ENCODE peak calls at places on chromosomes 1 and 21, in nine cellular contexts. I, L, X, J, Y, E, G, K and U are unnamed samples.

GRCh38 chr21:45031231-45032191 is 42.9 kb upstream of the ADARB1 start:
- DNase-seq in I (peak), L (no peak), X (no peak), J (no peak), Y (no peak), E (no peak), G (no peak), K (no peak), U (no peak)

GRCh38 chr1:32448773-32449456 is 16.0 kb upstream of the ZBTB8B start:
- DNase-seq in I (no peak), L (no peak), X (no peak), J (no peak), Y (peak), E (no peak), G (peak), K (peak), U (no peak)

GRCh38 chr1:35533596-35533995 is 23.6 kb downstream of the KIAA0319L start:
- DNase-seq in I (no peak), L (no peak), X (no peak), J (no peak), Y (no peak), E (no peak), G (no peak), K (no peak), U (no peak)

GRCh38 chr1:47444578-47445465 is 7.0 kb downstream of the FOXD2 start:
- DNase-seq in I (peak), L (no peak), X (peak), J (no peak), Y (peak), E (no peak), G (peak), K (no peak), U (no peak)

GRCh38 chr1:183002797-183003594 is 20.2 kb upstream of the LAMC1 start:
- DNase-seq in I (no peak), L (no peak), X (no peak), J (no peak), Y (no peak), E (no peak), G (no peak), K (no peak), U (no peak)

GRCh38 chr1:245285168-245285567 is 130.4 kb downstream of the KIF26B start:
- DNase-seq in I (no peak), L (no peak), X (no peak), J (no peak), Y (no peak), E (no peak), G (no peak), K (no peak), U (no peak)

GRCh38 chr21:32702702-32703101 is 25.1 kb downstream of the SYNJ1 start:
- DNase-seq in I (no peak), L (no peak), X (no peak), J (peak), Y (no peak), E (no peak), G (no peak), K (no peak), U (no peak)

GRCh38 chr1:168507271-168507670 is 36.5 kb downstream of the XCL2 start:
- DNase-seq in I (no peak), L (no peak), X (peak), J (no peak), Y (no peak), E (no peak), G (no peak), K (no peak), U (no peak)

GRCh38 chr21:17348357-17348756 is 164.5 kb upstream of the CXADR start:
- DNase-seq in I (no peak), L (no peak), X (no peak), J (no peak), Y (no peak), E (no peak), G (no peak), K (no peak), U (no peak)

GRCh38 chr21:15301014-15301413 is 236.2 kb upstream of the NRIP1 start:
- DNase-seq in I (no peak), L (no peak), X (no peak), J (no peak), Y (no peak), E (no peak), G (no peak), K (no peak), U (no peak)

GRCh38 chr1:197063212-197063611 is 3.8 kb downstream of the F13B start:
- DNase-seq in I (no peak), L (no peak), X (no peak), J (no peak), Y (no peak), E (no peak), G (no peak), K (no peak), U (no peak)

GRCh38 chr21:14591277-14591876 is 45.3 kb upstream of the SAMSN1 start:
- DNase-seq in I (no peak), L (no peak), X (no peak), J (no peak), Y (no peak), E (no peak), G (no peak), K (no peak), U (no peak)

GRCh38 chr1:159197767-159198557 is 6.7 kb upstream of the ACKR1 start:
- DNase-seq in I (peak), L (no peak), X (peak), J (peak), Y (peak), E (no peak), G (peak), K (peak), U (peak)

GRCh38 chr1:203091761-203092330 is 6.0 kb upstream of the MYOG start:
- DNase-seq in I (no peak), L (no peak), X (peak), J (no peak), Y (no peak), E (no peak), G (no peak), K (no peak), U (no peak)

GRCh38 chr1:31410871-31411270 is 2.1 kb upstream of the SERINC2 start:
- DNase-seq in I (peak), L (no peak), X (no peak), J (no peak), Y (no peak), E (no peak), G (no peak), K (no peak), U (no peak)

GRCh38 chr1:12230549-12231275 is 882 bp downstream of the VPS13D start:
- DNase-seq in I (peak), L (no peak), X (no peak), J (no peak), Y (peak), E (no peak), G (peak), K (no peak), U (no peak)

GRCh38 chr1:9537863-9538668 is 1.2 kb upstream of the SLC25A33 start:
- DNase-seq in I (peak), L (no peak), X (no peak), J (no peak), Y (no peak), E (no peak), G (no peak), K (no peak), U (no peak)

GRCh38 chr1:28631713-28632112 is 11.2 kb downstream of the TAF12 start:
- DNase-seq in I (no peak), L (no peak), X (no peak), J (no peak), Y (no peak), E (no peak), G (no peak), K (no peak), U (no peak)

GRCh38 chr1:160416369-160416768 is 16.0 kb downstream of the VANGL2 start:
- DNase-seq in I (peak), L (no peak), X (no peak), J (peak), Y (peak), E (no peak), G (peak), K (peak), U (no peak)

GRCh38 chr1:12166834-12167492 is at the start of gene TNFRSF1B:
- DNase-seq in I (peak), L (peak), X (peak), J (no peak), Y (peak), E (peak), G (peak), K (peak), U (no peak)

GRCh38 chr1:155050560-155051341 is at the start of gene ADAM15:
- DNase-seq in I (peak), L (peak), X (peak), J (peak), Y (peak), E (peak), G (peak), K (peak), U (peak)

GRCh38 chr1:14598498-14599172 is at the start of gene KAZN:
- DNase-seq in I (peak), L (no peak), X (no peak), J (no peak), Y (peak), E (no peak), G (peak), K (peak), U (no peak)

GRCh38 chr1:20359451-20360330 is 69.0 kb downstream of the VWA5B1 start:
- DNase-seq in I (peak), L (no peak), X (no peak), J (no peak), Y (no peak), E (no peak), G (no peak), K (no peak), U (no peak)

GRCh38 chr1:117499071-117499470 is 106.8 kb upstream of the TENT5C start:
- DNase-seq in I (no peak), L (no peak), X (no peak), J (no peak), Y (no peak), E (no peak), G (no peak), K (no peak), U (no peak)

GRCh38 chr21:42798106-42798505 is 81.2 kb downstream of the WDR4 start:
- DNase-seq in I (no peak), L (no peak), X (no peak), J (no peak), Y (no peak), E (no peak), G (no peak), K (no peak), U (no peak)

GRCh38 chr1:29456685-29457084 is 220.4 kb downstream of the PTPRU start:
- DNase-seq in I (no peak), L (no peak), X (no peak), J (no peak), Y (no peak), E (no peak), G (no peak), K (no peak), U (no peak)

GRCh38 chr1:177281901-177282300 is 111.1 kb downstream of the BRINP2 start:
- DNase-seq in I (peak), L (no peak), X (no peak), J (no peak), Y (no peak), E (no peak), G (no peak), K (no peak), U (no peak)

GRCh38 chr1:6960291-6960758 is 175.1 kb downstream of the CAMTA1 start:
- DNase-seq in I (peak), L (no peak), X (no peak), J (no peak), Y (no peak), E (no peak), G (no peak), K (peak), U (peak)

GRCh38 chr1:234212764-234213406 is 160.4 kb upstream of the COA6 start:
- DNase-seq in I (no peak), L (no peak), X (peak), J (no peak), Y (peak), E (no peak), G (peak), K (peak), U (no peak)